ENCODE peak calls at places on chromosomes 11 and 22, in four cellular contexts. D, R, N and I are unnamed samples.

GRCh38 chr11:57299150-57299737 is 25.5 kb downstream of the TNKS1BP1 start:
- DNase-seq in D (no peak), R (no peak), N (no peak), I (no peak)

GRCh38 chr11:44977493-44977984 is 26.9 kb upstream of the TP53I11 start:
- DNase-seq in D (peak; percentile 57), R (no peak), N (no peak), I (no peak)

GRCh38 chr22:28282346-28282745 is 363.3 kb upstream of the PITPNB start:
- DNase-seq in D (no peak), R (no peak), N (no peak), I (no peak)

GRCh38 chr22:43136255-43136654 is 6.9 kb downstream of the MCAT start:
- DNase-seq in D (peak; percentile 80), R (peak; percentile 79), N (peak; percentile 34), I (peak; percentile 85)

GRCh38 chr11:61928606-61929005 is 11.2 kb upstream of the RAB3IL1 start:
- DNase-seq in D (no peak), R (no peak), N (no peak), I (no peak)

GRCh38 chr11:108319541-108320145 is 96.8 kb downstream of the ATM start:
- DNase-seq in D (no peak), R (no peak), N (no peak), I (no peak)

GRCh38 chr11:45262900-45263299 is 23.2 kb downstream of the SYT13 start:
- DNase-seq in D (no peak), R (no peak), N (no peak), I (no peak)

GRCh38 chr11:119065369-119065768 is 2.2 kb upstream of the VPS11 start:
- DNase-seq in D (peak; percentile 52), R (no peak), N (peak; percentile 47), I (no peak)

GRCh38 chr11:32118025-32118974 is 27.4 kb downstream of the RCN1 start:
- DNase-seq in D (no peak), R (no peak), N (peak; percentile 64), I (no peak)

GRCh38 chr22:41922336-41922735 is 4.3 kb downstream of the TNFRSF13C start:
- DNase-seq in D (no peak), R (no peak), N (no peak), I (no peak)

GRCh38 chr11:38330578-38330977 is 1732.5 kb upstream of the RAG2 start:
- DNase-seq in D (no peak), R (no peak), N (no peak), I (no peak)

GRCh38 chr11:100719362-100719761 is 32.3 kb downstream of the ARHGAP42 start:
- DNase-seq in D (no peak), R (no peak), N (no peak), I (no peak)

GRCh38 chr11:3855808-3856491 is 486 bp downstream of the STIM1 start:
- DNase-seq in D (no peak), R (no peak), N (no peak), I (no peak)

GRCh38 chr11:17986007-17986710 is 26.7 kb downstream of the SERGEF start:
- DNase-seq in D (no peak), R (no peak), N (no peak), I (no peak)

GRCh38 chr11:123640677-123641494 is 13.5 kb downstream of the SCN3B start:
- DNase-seq in D (peak; percentile 81), R (peak; percentile 34), N (peak; percentile 20), I (peak; percentile 55)

GRCh38 chr11:126188332-126189108 is 22.9 kb downstream of the RPUSD4 start:
- DNase-seq in D (no peak), R (peak; percentile 72), N (no peak), I (peak; percentile 65)
- TF ChIP-seq TAF1 in D (no peak), R (no peak), N (no peak), I (no peak)

GRCh38 chr11:10500263-10500601 is 40.8 kb downstream of the RNF141 start:
- DNase-seq in D (no peak), R (no peak), N (no peak), I (no peak)

GRCh38 chr11:10498426-10499250 is 42.3 kb downstream of the RNF141 start:
- DNase-seq in D (no peak), R (no peak), N (no peak), I (no peak)

GRCh38 chr11:10500757-10501684 is 40.0 kb downstream of the RNF141 start:
- DNase-seq in D (peak; percentile 11), R (no peak), N (no peak), I (no peak)

GRCh38 chr11:10498022-10498400 is 42.9 kb downstream of the AMPD3 start:
- DNase-seq in D (no peak), R (no peak), N (no peak), I (no peak)

GRCh38 chr11:10499452-10500262 is 41.3 kb downstream of the RNF141 start:
- DNase-seq in D (no peak), R (no peak), N (no peak), I (no peak)
- TF ChIP-seq TAF1 in D (no peak), R (no peak), N (no peak), I (no peak)

GRCh38 chr22:37472418-37473006 is 13.7 kb downstream of the MFNG start:
- DNase-seq in D (peak; percentile 75), R (peak; percentile 61), N (peak; percentile 46), I (peak; percentile 60)
- TF ChIP-seq TAF1 in D (no peak), R (no peak), N (no peak), I (no peak)

DNA sequence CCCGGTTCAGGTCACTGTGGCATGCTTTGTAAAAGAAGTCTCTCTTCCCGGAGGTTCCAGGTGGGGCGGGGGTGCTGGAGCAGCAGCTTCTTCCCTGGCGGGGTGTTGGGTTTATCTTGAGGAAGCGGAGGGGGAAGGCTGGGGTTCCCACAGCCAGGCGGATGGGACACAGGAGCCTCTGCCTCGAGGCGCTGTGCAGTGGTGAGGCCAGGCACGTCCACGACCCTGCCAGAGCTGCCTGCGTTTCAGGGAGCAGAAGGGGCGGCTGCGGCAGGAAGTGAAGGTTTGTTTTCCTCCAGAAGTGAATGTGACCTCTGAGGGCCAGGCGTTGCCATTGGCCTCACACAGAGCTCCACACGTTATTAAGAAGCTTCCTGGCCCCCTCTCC is 20.1 kb upstream of the ADORA2A start:
- DNase-seq in D (peak; percentile 73), R (no peak), N (no peak), I (no peak)
- TF ChIP-seq TAF1 in D (no peak), R (no peak), N (no peak), I (no peak)